ENCODE peak calls at places on chromosomes 6 and 20, in five cellular contexts. N is activated naive CD8-positive, alpha-beta T cell treated with anti-CD3 and anti-CD28 coated beads, Interleukin-2, amount 50 U/mL, for 24 hours; X is adrenal gland; V is stimulated activated CD4-positive, alpha-beta T cell treated with anti-CD3 and anti-CD28 coated beads, Interleukin-4, amount 100 ng/mL, for 48 hours; H is T-cell. U is an unnamed sample.

GRCh38 chr6:136039185-136039584 is 187.7 kb downstream of the PDE7B start:
- DNase-seq in H (no peak), V (no peak), X (no peak), N (no peak), U (no peak)

GRCh38 chr20:21705466-21706344 is at the start of gene PAX1:
- DNase-seq in N (no peak), H (no peak), V (no peak), X (no peak), U (peak)

GRCh38 chr6:149248688-149249369 is 68.7 kb upstream of the TAB2 start:
- DNase-seq in V (no peak), H (no peak), X (no peak), N (no peak), U (no peak)

GRCh38 chr6:26199773-26200728 is 112.8 kb downstream of the HFE start:
- DNase-seq in N (no peak), H (no peak), V (no peak), X (no peak), U (peak)

GRCh38 chr20:58895796-58896180 is 43.3 kb downstream of the GNAS start:
- DNase-seq in X (no peak), H (no peak), V (no peak), N (no peak), U (no peak)

GRCh38 chr6:163661271-163661671 is 246.8 kb downstream of the QKI start:
- DNase-seq in V (no peak), N (no peak), X (no peak), H (no peak), U (no peak)

GRCh38 chr20:57094171-57094891 is 172.1 kb downstream of the BMP7 start:
- DNase-seq in H (no peak), V (no peak), N (no peak), X (no peak), U (no peak)

GRCh38 chr20:51862796-51863195 is 60.5 kb upstream of the SALL4 start:
- DNase-seq in H (no peak), X (no peak), N (no peak), V (no peak), U (no peak)

GRCh38 chr6:31114540-31114876 is at the start of gene PSORS1C1:
- DNase-seq in N (no peak), X (peak), H (no peak), V (no peak), U (no peak)

GRCh38 chr20:44776977-44777376 is 31.3 kb downstream of the KCNK15 start:
- DNase-seq in N (peak), X (no peak), H (no peak), V (no peak), U (peak)

GRCh38 chr20:48538058-48538825 is 289.6 kb downstream of the PREX1 start:
- DNase-seq in X (no peak), H (no peak), N (no peak), V (no peak), U (no peak)

GRCh38 chr20:6053776-6054688 is at the start of gene LRRN4:
- DNase-seq in X (no peak), V (no peak), N (no peak), H (no peak), U (peak)

GRCh38 chr6:42042108-42042507 is 8.2 kb upstream of the TAF8 start:
- DNase-seq in V (no peak), N (no peak), X (no peak), H (no peak), U (no peak)

GRCh38 chr20:63745961-63746765 is 6.6 kb downstream of the SLC2A4RG start:
- DNase-seq in N (no peak), V (no peak), X (no peak), H (no peak), U (no peak)